ENCODE peak calls at places on chromosomes 1 and 21, in eight cellular contexts. H is CD4-positive, alpha-beta T cell; G is memory B cell; N is ELR; L is esophagus squamous epithelium; F is T-helper 9 cell; R is pancreas; I is body of pancreas. B is an unnamed sample.

GRCh38 chr1:1531947-1532346 is 8.5 kb downstream of the TMEM240 start:
- DNase-seq in I (no peak), N (no peak), F (no peak), R (no peak), G (no peak), L (no peak), H (no peak), B (no peak)

GRCh38 chr1:228393268-228393699 is 13.4 kb downstream of the TRIM11 start:
- DNase-seq in H (no peak), F (no peak), N (peak), R (no peak), L (no peak), I (peak), G (no peak), B (no peak)

GRCh38 chr1:3097231-3097630 is 28.2 kb downstream of the PRDM16 start:
- DNase-seq in L (no peak), F (no peak), N (no peak), I (no peak), G (no peak), H (no peak), R (no peak), B (no peak)

GRCh38 chr1:96259399-96259798 is 462.2 kb upstream of the PTBP2 start:
- DNase-seq in I (no peak), F (no peak), N (no peak), R (no peak), G (no peak), L (no peak), H (no peak), B (no peak)

GRCh38 chr1:221945669-221946068 is 203.8 kb upstream of the DUSP10 start:
- DNase-seq in F (no peak), N (no peak), R (no peak), G (no peak), H (no peak), I (no peak), L (no peak), B (no peak)

GRCh38 chr1:94281361-94282142 is 44.2 kb upstream of the ARHGAP29 start:
- DNase-seq in L (no peak), G (no peak), I (no peak), H (no peak), R (no peak), N (peak), F (no peak), B (peak)

GRCh38 chr1:43370564-43370963 is 2.8 kb upstream of the ELOVL1 start:
- DNase-seq in G (no peak), N (no peak), L (no peak), I (no peak), F (no peak), H (no peak), R (no peak), B (no peak)

GRCh38 chr1:223363057-223363855 is 720 bp downstream of the SUSD4 start:
- DNase-seq in G (no peak), L (no peak), R (peak), N (peak), I (peak), H (peak), F (peak), B (no peak)

GRCh38 chr21:42097860-42098259 is 26.7 kb downstream of the UMODL1 start:
- DNase-seq in I (peak), G (no peak), H (no peak), R (no peak), F (no peak), N (peak), L (no peak), B (peak)

GRCh38 chr1:22057861-22058260 is 5.4 kb downstream of the CDC42 start:
- DNase-seq in H (no peak), G (no peak), F (no peak), R (no peak), N (no peak), I (no peak), L (no peak), B (no peak)

GRCh38 chr1:11650331-11650991 is 3.8 kb downstream of the FBXO2 start:
- DNase-seq in R (peak), I (peak), N (peak), L (peak), H (peak), G (peak), F (peak), B (peak)

GRCh38 chr1:165369255-165369848 is 12.8 kb upstream of the LMX1A start:
- DNase-seq in G (peak), N (peak), R (no peak), H (peak), F (peak), L (no peak), I (peak), B (peak)

GRCh38 chr1:14964698-14965055 is 188.9 kb upstream of the TMEM51 start:
- DNase-seq in G (no peak), H (no peak), N (no peak), F (no peak), R (no peak), L (no peak), I (no peak), B (no peak)

GRCh38 chr1:235566092-235566491 is 61.8 kb upstream of the B3GALNT2 start:
- DNase-seq in L (no peak), H (no peak), F (no peak), I (no peak), R (no peak), N (no peak), G (no peak), B (no peak)

GRCh38 chr21:15659768-15660423 is 69.9 kb upstream of the USP25 start:
- DNase-seq in H (no peak), G (no peak), F (no peak), L (no peak), I (peak), R (no peak), N (no peak), B (no peak)

GRCh38 chr1:231070758-231071443 is 30.8 kb upstream of the FAM89A start:
- DNase-seq in H (no peak), R (no peak), I (no peak), G (no peak), L (no peak), N (no peak), F (no peak), B (no peak)

GRCh38 chr1:212749924-212750535 is 41.5 kb downstream of the NSL1 start:
- DNase-seq in L (no peak), R (no peak), G (peak), H (no peak), N (peak), I (peak), F (no peak), B (peak)

GRCh38 chr21:39314155-39315027 is 959 bp upstream of the BRWD1 start:
- DNase-seq in F (peak), R (no peak), G (no peak), H (peak), I (peak), L (no peak), N (peak), B (no peak)

GRCh38 chr1:60906039-60906438 is 176.3 kb upstream of the NFIA start:
- DNase-seq in L (no peak), I (no peak), G (no peak), N (no peak), H (no peak), R (no peak), F (no peak), B (no peak)

GRCh38 chr1:67094191-67094590 is 40.2 kb upstream of the SLC35D1 start:
- DNase-seq in N (no peak), I (no peak), F (no peak), H (no peak), G (no peak), L (no peak), R (no peak), B (no peak)

GRCh38 chr21:36852864-36853263 is 113.6 kb downstream of the HLCS start:
- DNase-seq in F (no peak), N (peak), L (no peak), R (no peak), I (no peak), H (no peak), G (no peak), B (no peak)

GRCh38 chr1:40966411-40966810 is 13.1 kb upstream of the CTPS1 start:
- DNase-seq in F (no peak), L (no peak), R (no peak), N (no peak), I (no peak), H (no peak), G (no peak), B (no peak)

GRCh38 chr1:23114424-23115079 is 54.1 kb downstream of the LUZP1 start:
- DNase-seq in L (no peak), I (no peak), F (no peak), N (no peak), G (no peak), R (no peak), H (no peak), B (no peak)

GRCh38 chr1:39178541-39179431 is 25.7 kb upstream of the MACF1 start:
- DNase-seq in L (no peak), F (no peak), H (no peak), R (no peak), G (no peak), N (peak), I (peak), B (peak)

GRCh38 chr1:81730881-81731280 is 69.9 kb upstream of the ADGRL2 start:
- DNase-seq in H (no peak), L (no peak), F (no peak), R (no peak), G (no peak), N (no peak), I (no peak), B (no peak)